ENCODE peak calls at places on chromosomes 11 and 22, in seven cellular contexts. One of them, this sample, is unnamed.

GRCh38 chr11:80841716-80842115 is 1400.9 kb upstream of the TENM4 start:
- DNase-seq in left ventricle myocardium inferior: no peak
- DNase-seq in H1: no peak
- DNase-seq in CD8-positive, alpha-beta memory T cell: no peak
- DNase-seq in brain microvascular endothelial cell: no peak
- DNase-seq in IMR-90: no peak
- DNase-seq in endothelial cell of umbilical vein: no peak
- DNase-seq in this sample: no peak

GRCh38 chr22:23685205-23685784 is 5.5 kb upstream of the RGL4 start:
- DNase-seq in endothelial cell of umbilical vein: no peak
- DNase-seq in H1: no peak
- DNase-seq in CD8-positive, alpha-beta memory T cell: no peak
- DNase-seq in left ventricle myocardium inferior: no peak
- DNase-seq in brain microvascular endothelial cell: no peak
- DNase-seq in IMR-90: peak; percentile 33
- DNase-seq in this sample: no peak

GRCh38 chr11:73729594-73730206 is 31.2 kb downstream of the RAB6A start:
- DNase-seq in left ventricle myocardium inferior: no peak
- DNase-seq in IMR-90: no peak
- DNase-seq in H1: peak; percentile 82
- DNase-seq in CD8-positive, alpha-beta memory T cell: no peak
- DNase-seq in endothelial cell of umbilical vein: no peak
- DNase-seq in brain microvascular endothelial cell: no peak
- DNase-seq in this sample: no peak

GRCh38 chr11:18608373-18608772 is 8.8 kb downstream of the MISFA start:
- DNase-seq in CD8-positive, alpha-beta memory T cell: no peak
- DNase-seq in endothelial cell of umbilical vein: peak; percentile 56
- DNase-seq in IMR-90: peak; percentile 19
- DNase-seq in H1: no peak
- DNase-seq in brain microvascular endothelial cell: no peak
- DNase-seq in left ventricle myocardium inferior: no peak
- DNase-seq in this sample: no peak

GRCh38 chr22:33472462-33473344 is 414.5 kb upstream of the SYN3 start:
- DNase-seq in H1: no peak
- DNase-seq in IMR-90: peak; percentile 47
- DNase-seq in left ventricle myocardium inferior: no peak
- DNase-seq in CD8-positive, alpha-beta memory T cell: no peak
- DNase-seq in brain microvascular endothelial cell: no peak
- DNase-seq in endothelial cell of umbilical vein: no peak
- DNase-seq in this sample: no peak

GRCh38 chr11:97544401-97544800 is 1154.6 kb downstream of the JRKL start:
- DNase-seq in IMR-90: no peak
- DNase-seq in brain microvascular endothelial cell: no peak
- DNase-seq in left ventricle myocardium inferior: no peak
- DNase-seq in H1: no peak
- DNase-seq in endothelial cell of umbilical vein: no peak
- DNase-seq in CD8-positive, alpha-beta memory T cell: no peak
- DNase-seq in this sample: no peak

GRCh38 chr22:35308480-35308945 is 8.8 kb downstream of the TOM1 start:
- DNase-seq in CD8-positive, alpha-beta memory T cell: no peak
- DNase-seq in IMR-90: no peak
- DNase-seq in endothelial cell of umbilical vein: no peak
- DNase-seq in left ventricle myocardium inferior: no peak
- DNase-seq in brain microvascular endothelial cell: no peak
- DNase-seq in H1: no peak
- DNase-seq in this sample: no peak

GRCh38 chr22:29302402-29302680 is 4.1 kb upstream of the GAS2L1 start:
- DNase-seq in endothelial cell of umbilical vein: no peak
- DNase-seq in IMR-90: no peak
- DNase-seq in left ventricle myocardium inferior: no peak
- DNase-seq in brain microvascular endothelial cell: no peak
- DNase-seq in CD8-positive, alpha-beta memory T cell: no peak
- DNase-seq in H1: no peak
- DNase-seq in this sample: no peak

GRCh38 chr22:43511276-43511910 is 99.6 kb downstream of the MPPED1 start:
- DNase-seq in CD8-positive, alpha-beta memory T cell: no peak
- DNase-seq in endothelial cell of umbilical vein: no peak
- DNase-seq in brain microvascular endothelial cell: no peak
- DNase-seq in left ventricle myocardium inferior: no peak
- DNase-seq in IMR-90: no peak
- DNase-seq in H1: no peak
- DNase-seq in this sample: no peak

GRCh38 chr22:44279059-44279340 is 33.8 kb downstream of the SHISAL1 start:
- DNase-seq in H1: no peak
- DNase-seq in brain microvascular endothelial cell: no peak
- DNase-seq in IMR-90: no peak
- DNase-seq in left ventricle myocardium inferior: no peak
- DNase-seq in CD8-positive, alpha-beta memory T cell: no peak
- DNase-seq in endothelial cell of umbilical vein: no peak
- DNase-seq in this sample: no peak

GRCh38 chr22:39239561-39240423 is 5.0 kb downstream of the PDGFB start:
- DNase-seq in IMR-90: no peak
- DNase-seq in CD8-positive, alpha-beta memory T cell: no peak
- DNase-seq in brain microvascular endothelial cell: no peak
- DNase-seq in H1: no peak
- DNase-seq in endothelial cell of umbilical vein: no peak
- DNase-seq in left ventricle myocardium inferior: no peak
- DNase-seq in this sample: no peak

GRCh38 chr22:40951795-40952602 is 821 bp downstream of the RBX1 start:
- DNase-seq in IMR-90: peak; percentile 15
- DNase-seq in CD8-positive, alpha-beta memory T cell: no peak
- DNase-seq in H1: no peak
- DNase-seq in brain microvascular endothelial cell: no peak
- DNase-seq in left ventricle myocardium inferior: no peak
- DNase-seq in endothelial cell of umbilical vein: no peak
- DNase-seq in this sample: no peak

GRCh38 chr11:71268706-71269321 is 16.4 kb upstream of the SHANK2 start:
- DNase-seq in CD8-positive, alpha-beta memory T cell: no peak
- DNase-seq in endothelial cell of umbilical vein: no peak
- DNase-seq in brain microvascular endothelial cell: no peak
- DNase-seq in left ventricle myocardium inferior: no peak
- DNase-seq in H1: peak; percentile 29
- DNase-seq in IMR-90: no peak
- DNase-seq in this sample: no peak

GRCh38 chr11:86519064-86519911 is 144.6 kb downstream of the CCDC81 start:
- DNase-seq in IMR-90: peak; percentile 95
- DNase-seq in CD8-positive, alpha-beta memory T cell: no peak
- DNase-seq in H1: no peak
- DNase-seq in brain microvascular endothelial cell: peak; percentile 74
- DNase-seq in endothelial cell of umbilical vein: peak; percentile 91
- DNase-seq in left ventricle myocardium inferior: no peak
- DNase-seq in this sample: no peak
- H3K27ac ChIP-seq in IMR-90: peak overlapping the region; percentile 74
- H3K27ac ChIP-seq in CD8-positive, alpha-beta memory T cell: peak overlapping the region; percentile 12
- H3K27ac ChIP-seq in H1: no peak overlapping the region
- H3K27ac ChIP-seq in brain microvascular endothelial cell: peak overlapping the region; percentile 80
- H3K27ac ChIP-seq in endothelial cell of umbilical vein: peak overlapping the region; percentile 96
- H3K27ac ChIP-seq in left ventricle myocardium inferior: peak overlapping the region; percentile 76
- H3K27ac ChIP-seq in this sample: peak overlapping the region; percentile 77

GRCh38 chr11:110473666-110474065 is 43.9 kb downstream of the FDX1 start:
- DNase-seq in IMR-90: peak; percentile 66
- DNase-seq in CD8-positive, alpha-beta memory T cell: no peak
- DNase-seq in brain microvascular endothelial cell: no peak
- DNase-seq in H1: no peak
- DNase-seq in endothelial cell of umbilical vein: no peak
- DNase-seq in left ventricle myocardium inferior: no peak
- DNase-seq in this sample: no peak
- H3K27ac ChIP-seq in IMR-90: no peak overlapping the region
- H3K27ac ChIP-seq in CD8-positive, alpha-beta memory T cell: no peak overlapping the region
- H3K27ac ChIP-seq in brain microvascular endothelial cell: no peak overlapping the region
- H3K27ac ChIP-seq in H1: no peak overlapping the region
- H3K27ac ChIP-seq in endothelial cell of umbilical vein: no peak overlapping the region
- H3K27ac ChIP-seq in left ventricle myocardium inferior: no peak overlapping the region
- H3K27ac ChIP-seq in this sample: no peak overlapping the region

DNA sequence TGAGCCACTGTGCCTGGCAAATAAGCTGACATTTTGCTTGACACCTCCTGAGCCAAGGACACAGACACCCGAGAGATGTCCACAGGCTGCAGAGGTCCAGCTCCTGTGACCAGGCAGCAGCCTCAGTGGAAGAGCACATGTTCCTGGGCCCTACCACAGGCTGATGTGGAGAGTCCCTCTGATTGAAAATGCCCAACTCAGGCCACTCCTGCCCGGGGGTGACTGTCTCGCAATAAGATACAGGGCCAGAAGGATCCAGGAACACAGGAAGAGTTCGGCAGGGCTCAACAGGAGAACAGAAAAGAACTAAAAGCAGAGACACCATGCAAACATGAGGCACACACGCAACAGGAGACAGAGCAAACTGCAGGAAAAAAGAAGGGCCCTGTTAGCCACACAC is 28.4 kb upstream of the MALAT1 start:
- DNase-seq in endothelial cell of umbilical vein: no peak
- DNase-seq in brain microvascular endothelial cell: no peak
- DNase-seq in left ventricle myocardium inferior: no peak
- DNase-seq in CD8-positive, alpha-beta memory T cell: no peak
- DNase-seq in H1: no peak
- DNase-seq in IMR-90: no peak
- DNase-seq in this sample: no peak
- H3K27ac ChIP-seq in endothelial cell of umbilical vein: no peak overlapping the region
- H3K27ac ChIP-seq in brain microvascular endothelial cell: no peak overlapping the region
- H3K27ac ChIP-seq in left ventricle myocardium inferior: peak overlapping the region; percentile 99
- H3K27ac ChIP-seq in CD8-positive, alpha-beta memory T cell: no peak overlapping the region
- H3K27ac ChIP-seq in H1: no peak overlapping the region
- H3K27ac ChIP-seq in IMR-90: peak overlapping the region; percentile 7
- H3K27ac ChIP-seq in this sample: no peak overlapping the region

GRCh38 chr11:931385-931784 is 5.7 kb downstream of the AP2A2 start:
- DNase-seq in brain microvascular endothelial cell: no peak
- DNase-seq in H1: no peak
- DNase-seq in CD8-positive, alpha-beta memory T cell: no peak
- DNase-seq in endothelial cell of umbilical vein: peak; percentile 96
- DNase-seq in left ventricle myocardium inferior: no peak
- DNase-seq in IMR-90: no peak
- DNase-seq in this sample: no peak

GRCh38 chr11:933936-934335 is 8.3 kb downstream of the AP2A2 start:
- DNase-seq in H1: no peak
- DNase-seq in left ventricle myocardium inferior: no peak
- DNase-seq in brain microvascular endothelial cell: no peak
- DNase-seq in CD8-positive, alpha-beta memory T cell: no peak
- DNase-seq in endothelial cell of umbilical vein: no peak
- DNase-seq in IMR-90: no peak
- DNase-seq in this sample: no peak

GRCh38 chr11:934437-934950 is 8.8 kb downstream of the AP2A2 start:
- DNase-seq in left ventricle myocardium inferior: no peak
- DNase-seq in endothelial cell of umbilical vein: no peak
- DNase-seq in H1: no peak
- DNase-seq in brain microvascular endothelial cell: no peak
- DNase-seq in IMR-90: no peak
- DNase-seq in CD8-positive, alpha-beta memory T cell: no peak
- DNase-seq in this sample: no peak

GRCh38 chr11:933002-933820 is 7.5 kb downstream of the AP2A2 start:
- DNase-seq in CD8-positive, alpha-beta memory T cell: no peak
- DNase-seq in IMR-90: no peak
- DNase-seq in H1: no peak
- DNase-seq in left ventricle myocardium inferior: no peak
- DNase-seq in endothelial cell of umbilical vein: no peak
- DNase-seq in brain microvascular endothelial cell: peak; percentile 38
- DNase-seq in this sample: no peak

DNA sequence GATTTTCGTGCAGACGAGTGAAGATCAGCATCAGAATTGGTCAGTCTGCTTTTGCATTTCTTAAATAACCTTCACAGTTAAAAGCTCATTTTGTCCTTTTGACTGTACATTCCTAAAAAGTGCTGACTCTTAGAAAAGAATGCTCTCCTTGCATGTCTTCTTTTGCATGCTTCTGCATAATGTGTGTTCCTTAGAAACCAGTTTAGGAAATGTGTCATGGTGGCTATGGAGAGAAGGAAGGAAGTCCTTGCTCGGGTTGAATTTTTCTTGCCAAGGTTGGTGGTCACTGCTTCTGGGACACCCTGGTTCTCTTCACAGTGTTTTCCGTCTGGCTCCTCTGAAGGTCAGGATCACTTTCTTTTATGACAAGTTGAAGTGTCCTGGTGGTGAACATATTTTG is 6.8 kb downstream of the AP2A2 start:
- DNase-seq in left ventricle myocardium inferior: no peak
- DNase-seq in brain microvascular endothelial cell: no peak
- DNase-seq in endothelial cell of umbilical vein: peak; percentile 73
- DNase-seq in H1: no peak
- DNase-seq in IMR-90: no peak
- DNase-seq in CD8-positive, alpha-beta memory T cell: no peak
- DNase-seq in this sample: no peak
- H3K27ac ChIP-seq in left ventricle myocardium inferior: peak overlapping the region; percentile 54
- H3K27ac ChIP-seq in brain microvascular endothelial cell: no peak overlapping the region
- H3K27ac ChIP-seq in endothelial cell of umbilical vein: peak overlapping the region; percentile 69
- H3K27ac ChIP-seq in H1: no peak overlapping the region
- H3K27ac ChIP-seq in IMR-90: no peak overlapping the region
- H3K27ac ChIP-seq in CD8-positive, alpha-beta memory T cell: no peak overlapping the region
- H3K27ac ChIP-seq in this sample: peak overlapping the region; percentile 85

DNA sequence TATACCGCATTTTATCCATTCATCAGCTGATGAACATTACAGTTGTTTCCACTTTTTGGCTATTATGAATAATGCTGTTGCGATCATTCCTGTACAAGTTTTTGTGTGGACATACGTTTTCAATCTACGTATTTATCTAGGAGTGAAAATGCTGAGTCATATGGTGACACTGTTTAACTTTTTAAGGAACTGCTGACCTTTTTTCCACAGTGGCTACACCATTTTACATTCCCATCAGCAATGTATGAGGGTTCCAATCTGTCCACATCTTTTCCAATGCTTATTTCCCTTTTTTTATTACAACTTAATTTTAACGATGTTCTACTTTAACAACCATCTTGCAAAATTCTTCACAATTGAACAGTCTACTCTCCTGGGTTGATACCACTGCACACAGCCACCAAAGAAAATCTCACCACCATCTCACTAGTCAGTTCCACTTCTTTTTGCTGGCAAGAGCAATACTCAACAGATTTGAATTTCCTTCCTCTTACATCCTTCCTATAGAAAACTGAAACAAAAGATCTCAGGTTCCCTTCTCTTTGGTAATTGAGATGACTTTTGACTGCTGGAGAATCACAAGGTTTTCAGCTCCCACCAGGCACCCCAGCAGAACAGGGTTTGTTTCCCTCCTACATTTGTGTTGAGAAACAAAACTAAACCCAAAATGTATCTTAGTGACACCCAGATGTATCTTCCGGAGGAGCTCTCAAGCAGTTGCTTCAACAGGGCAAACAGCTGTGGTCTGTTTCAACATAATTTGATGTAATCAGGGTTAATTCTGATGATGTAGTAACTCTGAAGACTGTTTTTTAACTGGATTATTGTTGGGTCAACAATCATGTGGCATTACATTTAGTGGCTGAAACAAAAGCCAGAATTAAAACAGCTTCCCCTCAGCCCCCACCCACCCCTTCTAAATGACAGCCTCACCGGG is 7.0 kb upstream of the GAB2 start:
- DNase-seq in CD8-positive, alpha-beta memory T cell: no peak
- DNase-seq in brain microvascular endothelial cell: no peak
- DNase-seq in left ventricle myocardium inferior: no peak
- DNase-seq in endothelial cell of umbilical vein: peak; percentile 44
- DNase-seq in IMR-90: peak; percentile 73
- DNase-seq in H1: no peak
- DNase-seq in this sample: no peak
- H3K27ac ChIP-seq in CD8-positive, alpha-beta memory T cell: no peak overlapping the region
- H3K27ac ChIP-seq in brain microvascular endothelial cell: no peak overlapping the region
- H3K27ac ChIP-seq in left ventricle myocardium inferior: peak overlapping the region; percentile 21
- H3K27ac ChIP-seq in endothelial cell of umbilical vein: no peak overlapping the region
- H3K27ac ChIP-seq in IMR-90: peak overlapping the region; percentile 74
- H3K27ac ChIP-seq in H1: no peak overlapping the region
- H3K27ac ChIP-seq in this sample: no peak overlapping the region

GRCh38 chr11:10606536-10607208 is 38.2 kb upstream of the LYVE1 start:
- DNase-seq in endothelial cell of umbilical vein: peak; percentile 79
- DNase-seq in CD8-positive, alpha-beta memory T cell: no peak
- DNase-seq in H1: no peak
- DNase-seq in IMR-90: peak; percentile 86
- DNase-seq in brain microvascular endothelial cell: peak; percentile 44
- DNase-seq in left ventricle myocardium inferior: no peak
- DNase-seq in this sample: no peak
- H3K27ac ChIP-seq in endothelial cell of umbilical vein: peak overlapping the region; percentile 25
- H3K27ac ChIP-seq in CD8-positive, alpha-beta memory T cell: no peak overlapping the region
- H3K27ac ChIP-seq in H1: no peak overlapping the region
- H3K27ac ChIP-seq in IMR-90: peak overlapping the region; percentile 93
- H3K27ac ChIP-seq in brain microvascular endothelial cell: peak overlapping the region; percentile 74
- H3K27ac ChIP-seq in left ventricle myocardium inferior: peak overlapping the region; percentile 60
- H3K27ac ChIP-seq in this sample: peak overlapping the region; percentile 100